ENCODE peak calls at places on chromosomes 12 and 14, in six cellular contexts. One of them, this sample, is unnamed.

GRCh38 chr12:70854138-70854537 is 66.4 kb downstream of the PTPRR start:
- DNase-seq in sigmoid colon: no peak
- DNase-seq in fibroblast of lung: peak; percentile 36
- DNase-seq in tibial artery: no peak
- DNase-seq in astrocyte of the spinal cord: no peak
- DNase-seq in BE2C: no peak
- DNase-seq in this sample: peak; percentile 41

GRCh38 chr12:123089631-123090353 is 61.1 kb downstream of the PITPNM2 start:
- DNase-seq in sigmoid colon: no peak
- DNase-seq in fibroblast of lung: peak; percentile 96
- DNase-seq in tibial artery: no peak
- DNase-seq in astrocyte of the spinal cord: peak; percentile 98
- DNase-seq in BE2C: no peak
- DNase-seq in this sample: peak; percentile 96

GRCh38 chr12:105330938-105331804 is 680 bp downstream of the C12orf75 start:
- DNase-seq in sigmoid colon: no peak
- DNase-seq in fibroblast of lung: peak; percentile 23
- DNase-seq in tibial artery: no peak
- DNase-seq in astrocyte of the spinal cord: peak; percentile 34
- DNase-seq in BE2C: peak; percentile 37
- DNase-seq in this sample: no peak

GRCh38 chr14:50985816-50986396 is 41.6 kb upstream of the PYGL start:
- DNase-seq in sigmoid colon: no peak
- DNase-seq in fibroblast of lung: no peak
- DNase-seq in tibial artery: no peak
- DNase-seq in astrocyte of the spinal cord: no peak
- DNase-seq in BE2C: no peak
- DNase-seq in this sample: no peak

GRCh38 chr12:105212431-105212830 is 23.5 kb downstream of the APPL2 start:
- DNase-seq in sigmoid colon: no peak
- DNase-seq in fibroblast of lung: peak; percentile 22
- DNase-seq in tibial artery: no peak
- DNase-seq in astrocyte of the spinal cord: no peak
- DNase-seq in BE2C: no peak
- DNase-seq in this sample: peak; percentile 95

GRCh38 chr12:5013206-5013830 is 30.4 kb upstream of the KCNA5 start:
- DNase-seq in sigmoid colon: no peak
- DNase-seq in fibroblast of lung: peak; percentile 67
- DNase-seq in tibial artery: no peak
- DNase-seq in astrocyte of the spinal cord: peak; percentile 63
- DNase-seq in BE2C: no peak
- DNase-seq in this sample: peak; percentile 76

GRCh38 chr14:90857866-90858265 is 41.6 kb upstream of the TTC7B start:
- DNase-seq in sigmoid colon: no peak
- DNase-seq in fibroblast of lung: peak; percentile 29
- DNase-seq in tibial artery: no peak
- DNase-seq in astrocyte of the spinal cord: no peak
- DNase-seq in BE2C: no peak
- DNase-seq in this sample: no peak

GRCh38 chr12:19880724-19881123 is 441.4 kb downstream of the AEBP2 start:
- DNase-seq in sigmoid colon: no peak
- DNase-seq in fibroblast of lung: no peak
- DNase-seq in tibial artery: no peak
- DNase-seq in astrocyte of the spinal cord: no peak
- DNase-seq in BE2C: no peak
- DNase-seq in this sample: no peak

GRCh38 chr12:75944097-75944904 is 87.3 kb downstream of the PHLDA1 start:
- DNase-seq in sigmoid colon: no peak
- DNase-seq in fibroblast of lung: peak; percentile 88
- DNase-seq in tibial artery: no peak
- DNase-seq in astrocyte of the spinal cord: peak; percentile 93
- DNase-seq in BE2C: no peak
- DNase-seq in this sample: peak; percentile 86

GRCh38 chr12:120992989-120993388 is 14.6 kb downstream of the HNF1A start:
- DNase-seq in sigmoid colon: no peak
- DNase-seq in fibroblast of lung: no peak
- DNase-seq in tibial artery: no peak
- DNase-seq in astrocyte of the spinal cord: no peak
- DNase-seq in BE2C: no peak
- DNase-seq in this sample: no peak

GRCh38 chr14:101962503-101962874 is 1.9 kb upstream of the DYNC1H1 start:
- DNase-seq in sigmoid colon: peak; percentile 93
- DNase-seq in fibroblast of lung: peak; percentile 92
- DNase-seq in tibial artery: no peak
- DNase-seq in astrocyte of the spinal cord: peak; percentile 95
- DNase-seq in BE2C: peak; percentile 96
- DNase-seq in this sample: peak; percentile 88

GRCh38 chr14:67541448-67542387 is 8.6 kb downstream of the PLEKHH1 start:
- DNase-seq in sigmoid colon: peak; percentile 30
- DNase-seq in fibroblast of lung: no peak
- DNase-seq in tibial artery: no peak
- DNase-seq in astrocyte of the spinal cord: no peak
- DNase-seq in BE2C: no peak
- DNase-seq in this sample: no peak

GRCh38 chr12:12612403-12612802 is 727 bp downstream of the CREBL2 start:
- DNase-seq in sigmoid colon: no peak
- DNase-seq in fibroblast of lung: peak; percentile 64
- DNase-seq in tibial artery: no peak
- DNase-seq in astrocyte of the spinal cord: peak; percentile 78
- DNase-seq in BE2C: no peak
- DNase-seq in this sample: peak; percentile 59

GRCh38 chr14:61558271-61558670 is 137.0 kb upstream of the HIF1A start:
- DNase-seq in sigmoid colon: no peak
- DNase-seq in fibroblast of lung: no peak
- DNase-seq in tibial artery: no peak
- DNase-seq in astrocyte of the spinal cord: peak; percentile 92
- DNase-seq in BE2C: peak; percentile 45
- DNase-seq in this sample: no peak

GRCh38 chr12:83052890-83053541 is 366.3 kb downstream of the TMTC2 start:
- DNase-seq in sigmoid colon: no peak
- DNase-seq in fibroblast of lung: no peak
- DNase-seq in tibial artery: no peak
- DNase-seq in astrocyte of the spinal cord: no peak
- DNase-seq in BE2C: no peak
- DNase-seq in this sample: no peak

GRCh38 chr12:123891516-123892179 is 81.0 kb downstream of the CCDC92 start:
- DNase-seq in sigmoid colon: peak; percentile 45
- DNase-seq in fibroblast of lung: no peak
- DNase-seq in tibial artery: no peak
- DNase-seq in astrocyte of the spinal cord: peak; percentile 48
- DNase-seq in BE2C: no peak
- DNase-seq in this sample: no peak

GRCh38 chr12:13864081-13864673 is 117.2 kb downstream of the GRIN2B start:
- DNase-seq in sigmoid colon: peak; percentile 79
- DNase-seq in fibroblast of lung: peak; percentile 64
- DNase-seq in tibial artery: peak; percentile 45
- DNase-seq in astrocyte of the spinal cord: peak; percentile 49
- DNase-seq in BE2C: peak; percentile 76
- DNase-seq in this sample: peak; percentile 73

GRCh38 chr12:131085125-131085815 is 131.6 kb downstream of the ADGRD1 start:
- DNase-seq in sigmoid colon: no peak
- DNase-seq in fibroblast of lung: no peak
- DNase-seq in tibial artery: peak; percentile 14
- DNase-seq in astrocyte of the spinal cord: no peak
- DNase-seq in BE2C: peak; percentile 2
- DNase-seq in this sample: no peak

GRCh38 chr12:31897791-31898503 is 61.3 kb upstream of the RESF1 start:
- DNase-seq in sigmoid colon: no peak
- DNase-seq in fibroblast of lung: no peak
- DNase-seq in tibial artery: peak; percentile 34
- DNase-seq in astrocyte of the spinal cord: peak; percentile 28
- DNase-seq in BE2C: peak; percentile 36
- DNase-seq in this sample: no peak

GRCh38 chr14:75156901-75157300 is 19.5 kb downstream of the TMED10 start:
- DNase-seq in sigmoid colon: no peak
- DNase-seq in fibroblast of lung: no peak
- DNase-seq in tibial artery: no peak
- DNase-seq in astrocyte of the spinal cord: peak; percentile 22
- DNase-seq in BE2C: no peak
- DNase-seq in this sample: no peak

GRCh38 chr12:68950511-68950910 is 17.5 kb upstream of the CPM start:
- DNase-seq in sigmoid colon: no peak
- DNase-seq in fibroblast of lung: no peak
- DNase-seq in tibial artery: no peak
- DNase-seq in astrocyte of the spinal cord: no peak
- DNase-seq in BE2C: no peak
- DNase-seq in this sample: no peak

GRCh38 chr14:73754911-73755360 is 40.8 kb upstream of the PNMA1 start:
- DNase-seq in sigmoid colon: peak; percentile 90
- DNase-seq in fibroblast of lung: peak; percentile 64
- DNase-seq in tibial artery: peak; percentile 60
- DNase-seq in astrocyte of the spinal cord: peak; percentile 73
- DNase-seq in BE2C: no peak
- DNase-seq in this sample: peak; percentile 74

GRCh38 chr12:116458492-116458891 is 100.7 kb upstream of the MAP1LC3B2 start:
- DNase-seq in sigmoid colon: no peak
- DNase-seq in fibroblast of lung: no peak
- DNase-seq in tibial artery: no peak
- DNase-seq in astrocyte of the spinal cord: no peak
- DNase-seq in BE2C: no peak
- DNase-seq in this sample: no peak

GRCh38 chr12:91021076-91021475 is 16.3 kb upstream of the EPYC start:
- DNase-seq in sigmoid colon: no peak
- DNase-seq in fibroblast of lung: no peak
- DNase-seq in tibial artery: no peak
- DNase-seq in astrocyte of the spinal cord: no peak
- DNase-seq in BE2C: no peak
- DNase-seq in this sample: no peak

GRCh38 chr12:96585977-96586376 is 96.6 kb downstream of the CFAP54 start:
- DNase-seq in sigmoid colon: no peak
- DNase-seq in fibroblast of lung: no peak
- DNase-seq in tibial artery: no peak
- DNase-seq in astrocyte of the spinal cord: peak; percentile 19
- DNase-seq in BE2C: no peak
- DNase-seq in this sample: no peak

GRCh38 chr14:36316131-36316530 is 4.3 kb downstream of the MBIP start:
- DNase-seq in sigmoid colon: no peak
- DNase-seq in fibroblast of lung: no peak
- DNase-seq in tibial artery: no peak
- DNase-seq in astrocyte of the spinal cord: no peak
- DNase-seq in BE2C: no peak
- DNase-seq in this sample: no peak

GRCh38 chr12:81992461-81992860 is 233.3 kb upstream of the PPFIA2 start:
- DNase-seq in sigmoid colon: no peak
- DNase-seq in fibroblast of lung: no peak
- DNase-seq in tibial artery: peak; percentile 30
- DNase-seq in astrocyte of the spinal cord: peak; percentile 14
- DNase-seq in BE2C: no peak
- DNase-seq in this sample: no peak

GRCh38 chr12:49707812-49708147 is 575 bp upstream of the FMNL3 start:
- DNase-seq in sigmoid colon: no peak
- DNase-seq in fibroblast of lung: no peak
- DNase-seq in tibial artery: no peak
- DNase-seq in astrocyte of the spinal cord: no peak
- DNase-seq in BE2C: no peak
- DNase-seq in this sample: no peak
- H3K4me3 ChIP-seq in sigmoid colon: no peak overlapping the region
- H3K4me3 ChIP-seq in fibroblast of lung: no peak overlapping the region
- H3K4me3 ChIP-seq in tibial artery: no peak overlapping the region
- H3K4me3 ChIP-seq in astrocyte of the spinal cord: no peak overlapping the region
- H3K4me3 ChIP-seq in BE2C: no peak overlapping the region
- H3K4me3 ChIP-seq in this sample: peak overlapping the region; percentile 9

DNA sequence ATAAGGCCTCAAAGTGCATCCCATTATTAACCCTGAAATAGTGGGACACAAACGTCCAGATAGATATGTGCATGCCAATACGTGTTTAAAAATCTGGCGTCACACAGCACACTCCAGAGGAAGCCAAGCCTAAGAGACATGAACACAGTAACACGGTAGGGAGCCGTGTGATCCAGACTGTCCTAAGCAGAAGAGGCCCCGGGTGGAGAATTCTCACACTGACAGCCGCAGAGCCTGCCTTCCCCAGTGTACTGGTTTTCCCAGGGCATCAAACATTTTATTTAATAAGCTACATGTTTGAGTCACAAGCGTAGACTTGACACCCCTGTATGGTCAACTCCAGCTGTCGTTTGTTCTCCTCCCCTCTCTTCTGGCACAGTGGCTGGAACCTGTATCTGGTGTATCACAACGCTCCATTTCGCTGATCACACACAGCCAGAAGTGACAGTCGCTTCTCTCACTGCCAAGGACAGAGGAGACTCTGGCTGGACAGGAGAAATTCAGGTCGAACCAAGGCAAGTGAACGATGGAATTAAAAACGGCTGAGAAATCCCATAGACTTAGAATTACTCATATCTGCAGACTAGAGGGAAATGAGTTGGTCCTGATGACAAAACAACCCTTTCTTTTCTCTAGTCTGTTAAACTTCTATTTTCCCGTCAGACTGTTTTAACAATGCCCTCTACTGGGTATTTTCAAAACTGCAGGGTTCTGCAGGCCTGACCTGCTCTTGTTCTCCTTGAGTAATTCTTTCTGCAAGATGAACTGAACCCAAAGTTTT is 359.9 kb downstream of the RGS6 start:
- DNase-seq in sigmoid colon: no peak
- DNase-seq in fibroblast of lung: peak; percentile 49
- DNase-seq in tibial artery: no peak
- DNase-seq in astrocyte of the spinal cord: peak; percentile 49
- DNase-seq in BE2C: no peak
- DNase-seq in this sample: peak; percentile 40
- TF ChIP-seq CTCF in sigmoid colon: no peak
- TF ChIP-seq CTCF in fibroblast of lung: peak; percentile 57
- TF ChIP-seq CTCF in tibial artery: peak; percentile 83
- TF ChIP-seq CTCF in astrocyte of the spinal cord: peak; percentile 74
- TF ChIP-seq CTCF in BE2C: peak; percentile 75
- TF ChIP-seq CTCF in this sample: peak; percentile 61

GRCh38 chr12:7961395-7962188 is 25.6 kb upstream of the SLC2A3 start:
- DNase-seq in sigmoid colon: no peak
- DNase-seq in fibroblast of lung: peak; percentile 74
- DNase-seq in tibial artery: no peak
- DNase-seq in astrocyte of the spinal cord: peak; percentile 49
- DNase-seq in BE2C: no peak
- DNase-seq in this sample: no peak
- H3K4me3 ChIP-seq in sigmoid colon: no peak overlapping the region
- H3K4me3 ChIP-seq in fibroblast of lung: peak overlapping the region; percentile 86
- H3K4me3 ChIP-seq in tibial artery: peak overlapping the region; percentile 49
- H3K4me3 ChIP-seq in astrocyte of the spinal cord: peak overlapping the region; percentile 60
- H3K4me3 ChIP-seq in BE2C: no peak overlapping the region
- H3K4me3 ChIP-seq in this sample: peak overlapping the region; percentile 71

GRCh38 chr14:23951590-23952143 is 1.9 kb upstream of the DHRS4 start:
- DNase-seq in sigmoid colon: no peak
- DNase-seq in fibroblast of lung: no peak
- DNase-seq in tibial artery: no peak
- DNase-seq in astrocyte of the spinal cord: no peak
- DNase-seq in BE2C: no peak
- DNase-seq in this sample: no peak
- TF ChIP-seq CTCF in sigmoid colon: no peak
- TF ChIP-seq CTCF in fibroblast of lung: peak; percentile 7
- TF ChIP-seq CTCF in tibial artery: no peak
- TF ChIP-seq CTCF in astrocyte of the spinal cord: no peak
- TF ChIP-seq CTCF in BE2C: peak; percentile 20
- TF ChIP-seq CTCF in this sample: peak; percentile 3